ENCODE peak calls at places on chromosome 14, in ten cellular contexts. N, R, S, U, A, L, Y, V, B and D are unnamed samples.

GRCh38 chr14:104358528-104359300 is 220.3 kb downstream of the KIF26A start:
- DNase-seq in V (no peak), Y (no peak), L (no peak), B (no peak), R (no peak), S (no peak), N (peak; percentile 40), A (no peak), U (no peak), D (no peak)

GRCh38 chr14:104116544-104117340 is 21.6 kb upstream of the KIF26A start:
- DNase-seq in R (peak; percentile 43), B (peak; percentile 75), V (no peak), A (peak; percentile 64), N (peak; percentile 64), U (no peak), Y (no peak), S (no peak), L (no peak), D (no peak)

GRCh38 chr14:102590667-102591099 is 1.8 kb upstream of the RCOR1 start:
- DNase-seq in N (no peak), Y (peak; percentile 41), S (peak; percentile 47), A (peak; percentile 49), U (no peak), R (peak; percentile 56), V (no peak), B (peak; percentile 46), L (no peak), D (peak; percentile 58)

GRCh38 chr14:74882103-74882920 is 596 bp downstream of the DLST start:
- DNase-seq in L (no peak), S (no peak), R (peak; percentile 57), A (peak; percentile 65), B (peak; percentile 62), N (peak; percentile 90), Y (no peak), U (peak; percentile 19), V (peak; percentile 34), D (peak; percentile 57)

GRCh38 chr14:57871487-57872080 is 5.7 kb upstream of the SLC35F4 start:
- DNase-seq in R (peak; percentile 35), N (no peak), U (peak; percentile 35), B (no peak), L (peak; percentile 4), Y (peak; percentile 80), V (peak; percentile 26), S (peak; percentile 29), A (peak; percentile 75), D (peak; percentile 32)

GRCh38 chr14:56787530-56787929 is 22.7 kb downstream of the OTX2 start:
- DNase-seq in U (no peak), R (no peak), L (no peak), B (no peak), Y (peak; percentile 42), A (no peak), S (no peak), V (no peak), N (no peak), D (no peak)

GRCh38 chr14:19878029-19878642 is 3.2 kb downstream of the OR4K2 start:
- DNase-seq in L (no peak), A (no peak), V (no peak), S (no peak), B (no peak), Y (no peak), U (no peak), N (no peak), R (no peak), D (no peak)

GRCh38 chr14:30681752-30682355 is 59.7 kb downstream of the SCFD1 start:
- DNase-seq in N (no peak), R (no peak), V (no peak), S (no peak), A (no peak), B (no peak), L (no peak), U (no peak), Y (no peak), D (no peak)

GRCh38 chr14:31419179-31420012 is 954 bp downstream of the HEATR5A start:
- DNase-seq in U (no peak), A (no peak), V (no peak), B (no peak), S (no peak), Y (peak; percentile 71), L (no peak), N (no peak), R (no peak), D (no peak)

GRCh38 chr14:36827861-36828260 is 166.2 kb downstream of the PAX9 start:
- DNase-seq in B (no peak), R (no peak), S (no peak), L (no peak), Y (no peak), A (no peak), N (no peak), U (no peak), V (no peak), D (no peak)

GRCh38 chr14:59098377-59098776 is 90.1 kb upstream of the DAAM1 start:
- DNase-seq in N (no peak), L (no peak), A (no peak), U (no peak), V (peak; percentile 65), S (no peak), R (no peak), Y (peak; percentile 52), B (no peak), D (no peak)

GRCh38 chr14:78927261-78927660 is 757.1 kb downstream of the NRXN3 start:
- DNase-seq in Y (no peak), U (no peak), A (peak; percentile 8), V (no peak), S (no peak), B (no peak), R (no peak), L (no peak), N (no peak), D (peak; percentile 6)

GRCh38 chr14:76236172-76237130 is 84.7 kb downstream of the GPATCH2L start:
- DNase-seq in A (no peak), V (no peak), B (no peak), S (no peak), R (no peak), L (no peak), U (no peak), Y (peak; percentile 71), N (no peak), D (no peak)

GRCh38 chr14:35250319-35250718 is 41.9 kb upstream of the PSMA6 start:
- DNase-seq in N (no peak), R (no peak), L (no peak), Y (no peak), S (no peak), A (no peak), U (no peak), V (no peak), B (no peak), D (no peak)

GRCh38 chr14:50828738-50829471 is 2.1 kb downstream of the NIN start:
- DNase-seq in S (no peak), Y (no peak), R (no peak), L (no peak), N (no peak), A (peak; percentile 13), V (no peak), B (no peak), U (no peak), D (no peak)

GRCh38 chr14:67232066-67232465 is 9.2 kb upstream of the PALS1 start:
- DNase-seq in Y (no peak), R (no peak), U (no peak), B (no peak), A (no peak), V (no peak), L (no peak), S (no peak), N (no peak), D (peak; percentile 75)

GRCh38 chr14:44612002-44612401 is 104.9 kb upstream of the FSCB start:
- DNase-seq in S (no peak), R (no peak), A (no peak), L (no peak), U (no peak), B (no peak), Y (no peak), N (no peak), V (no peak), D (no peak)

GRCh38 chr14:43765474-43765873 is 741.6 kb downstream of the FSCB start:
- DNase-seq in B (no peak), R (no peak), N (no peak), A (no peak), V (no peak), L (no peak), U (no peak), Y (peak; percentile 2), S (no peak), D (no peak)